ENCODE peak calls at places on chromosomes 7 and 10, in nine cellular contexts. One of them, this sample, is unnamed.
A peak's percentile ranks its signal among the peaks of the same experiment; 100 is the strongest.

GRCh38 chr10:47027108-47027811 is 116.0 kb downstream of the PTPN20 start:
- DNase-seq in fibroblast of mammary gland: no peak
- DNase-seq in RWPE1: no peak
- DNase-seq in GM10248: no peak
- DNase-seq in adrenal gland: no peak
- DNase-seq in thyroid gland: no peak
- DNase-seq in IMR-90: no peak
- DNase-seq in HFFc6: no peak
- DNase-seq in SK-N-SH: no peak
- DNase-seq in this sample: no peak

GRCh38 chr10:91389636-91390512 is 20.3 kb upstream of the HECTD2 start:
- DNase-seq in fibroblast of mammary gland: peak; percentile 72
- DNase-seq in RWPE1: peak; percentile 54
- DNase-seq in GM10248: peak; percentile 33
- DNase-seq in adrenal gland: peak; percentile 24
- DNase-seq in thyroid gland: no peak
- DNase-seq in IMR-90: peak; percentile 71
- DNase-seq in HFFc6: peak; percentile 54
- DNase-seq in SK-N-SH: peak; percentile 31
- DNase-seq in this sample: no peak

GRCh38 chr7:73904219-73905136 is 43.5 kb downstream of the TMEM270 start:
- DNase-seq in fibroblast of mammary gland: peak; percentile 43
- DNase-seq in RWPE1: no peak
- DNase-seq in GM10248: no peak
- DNase-seq in adrenal gland: no peak
- DNase-seq in thyroid gland: no peak
- DNase-seq in IMR-90: no peak
- DNase-seq in HFFc6: no peak
- DNase-seq in SK-N-SH: peak; percentile 23
- DNase-seq in this sample: no peak

GRCh38 chr7:13179011-13179574 is 491.7 kb downstream of the ARL4A start:
- DNase-seq in fibroblast of mammary gland: peak; percentile 12
- DNase-seq in RWPE1: no peak
- DNase-seq in GM10248: no peak
- DNase-seq in adrenal gland: no peak
- DNase-seq in thyroid gland: no peak
- DNase-seq in IMR-90: peak; percentile 6
- DNase-seq in HFFc6: no peak
- DNase-seq in SK-N-SH: peak; percentile 4
- DNase-seq in this sample: no peak

GRCh38 chr7:135845415-135846075 is 96.9 kb upstream of the FAM180A start:
- DNase-seq in fibroblast of mammary gland: no peak
- DNase-seq in RWPE1: no peak
- DNase-seq in GM10248: no peak
- DNase-seq in adrenal gland: no peak
- DNase-seq in thyroid gland: no peak
- DNase-seq in IMR-90: no peak
- DNase-seq in HFFc6: no peak
- DNase-seq in SK-N-SH: no peak
- DNase-seq in this sample: no peak

GRCh38 chr10:69176823-69177222 is 3.2 kb upstream of the SUPV3L1 start:
- DNase-seq in fibroblast of mammary gland: no peak
- DNase-seq in RWPE1: no peak
- DNase-seq in GM10248: no peak
- DNase-seq in adrenal gland: no peak
- DNase-seq in thyroid gland: no peak
- DNase-seq in IMR-90: no peak
- DNase-seq in HFFc6: no peak
- DNase-seq in SK-N-SH: no peak
- DNase-seq in this sample: no peak

GRCh38 chr7:39761435-39761834 is 138.1 kb downstream of the RALA start:
- DNase-seq in fibroblast of mammary gland: no peak
- DNase-seq in RWPE1: peak; percentile 63
- DNase-seq in GM10248: no peak
- DNase-seq in adrenal gland: no peak
- DNase-seq in thyroid gland: no peak
- DNase-seq in IMR-90: no peak
- DNase-seq in HFFc6: no peak
- DNase-seq in SK-N-SH: no peak
- DNase-seq in this sample: no peak

GRCh38 chr10:3950676-3951275 is 165.8 kb upstream of the KLF6 start:
- DNase-seq in fibroblast of mammary gland: no peak
- DNase-seq in RWPE1: no peak
- DNase-seq in GM10248: no peak
- DNase-seq in adrenal gland: no peak
- DNase-seq in thyroid gland: no peak
- DNase-seq in IMR-90: no peak
- DNase-seq in HFFc6: no peak
- DNase-seq in SK-N-SH: no peak
- DNase-seq in this sample: no peak

GRCh38 chr10:32054087-32054486 is 2.1 kb downstream of the KIF5B start:
- DNase-seq in fibroblast of mammary gland: peak; percentile 66
- DNase-seq in RWPE1: no peak
- DNase-seq in GM10248: no peak
- DNase-seq in adrenal gland: no peak
- DNase-seq in thyroid gland: no peak
- DNase-seq in IMR-90: peak; percentile 87
- DNase-seq in HFFc6: peak; percentile 51
- DNase-seq in SK-N-SH: no peak
- DNase-seq in this sample: no peak

GRCh38 chr10:32056136-32057040 is at the start of gene KIF5B:
- DNase-seq in fibroblast of mammary gland: peak; percentile 79
- DNase-seq in RWPE1: peak; percentile 91
- DNase-seq in GM10248: peak; percentile 98
- DNase-seq in adrenal gland: peak; percentile 90
- DNase-seq in thyroid gland: peak; percentile 84
- DNase-seq in IMR-90: peak; percentile 81
- DNase-seq in HFFc6: peak; percentile 76
- DNase-seq in SK-N-SH: peak; percentile 98
- DNase-seq in this sample: peak; percentile 66

GRCh38 chr10:32059472-32059871 is 3.2 kb upstream of the KIF5B start:
- DNase-seq in fibroblast of mammary gland: no peak
- DNase-seq in RWPE1: no peak
- DNase-seq in GM10248: no peak
- DNase-seq in adrenal gland: no peak
- DNase-seq in thyroid gland: no peak
- DNase-seq in IMR-90: no peak
- DNase-seq in HFFc6: no peak
- DNase-seq in SK-N-SH: no peak
- DNase-seq in this sample: no peak

GRCh38 chr10:32057041-32057372 is 782 bp upstream of the KIF5B start:
- DNase-seq in fibroblast of mammary gland: no peak
- DNase-seq in RWPE1: no peak
- DNase-seq in GM10248: no peak
- DNase-seq in adrenal gland: no peak
- DNase-seq in thyroid gland: peak; percentile 14
- DNase-seq in IMR-90: no peak
- DNase-seq in HFFc6: no peak
- DNase-seq in SK-N-SH: peak; percentile 14
- DNase-seq in this sample: no peak

DNA sequence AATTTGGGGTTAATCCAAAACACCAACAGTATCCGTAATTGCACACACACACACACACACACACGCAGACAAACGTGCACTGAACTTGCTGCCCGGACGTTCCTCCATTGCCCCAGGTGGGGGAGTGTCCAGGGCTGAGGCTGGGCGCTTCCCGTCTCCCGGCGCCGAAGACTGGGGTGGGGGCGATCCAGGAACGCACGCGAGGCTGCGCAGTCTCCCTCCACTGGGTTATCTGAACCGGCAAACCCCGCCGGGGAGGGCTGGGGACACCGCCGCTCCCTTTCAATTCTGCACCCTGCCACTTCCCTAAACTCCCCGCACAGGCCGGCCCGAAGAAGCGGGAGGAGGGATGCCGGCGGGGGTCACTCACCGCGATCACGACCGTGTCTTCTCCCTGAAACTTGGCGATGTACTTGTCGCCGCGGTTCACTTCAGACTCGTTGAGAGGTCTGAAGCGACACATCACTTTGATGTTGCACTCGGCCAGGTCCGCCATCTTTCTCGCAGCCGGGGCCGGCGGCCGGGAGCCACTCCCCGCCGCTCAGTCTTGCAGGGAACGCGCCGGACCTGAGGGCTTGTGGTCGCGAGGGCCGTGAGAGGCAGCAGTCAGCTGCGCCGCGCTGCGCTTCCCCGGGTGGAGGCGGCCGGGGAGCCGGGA is 618 bp downstream of the KIF5B start:
- DNase-seq in fibroblast of mammary gland: peak; percentile 49
- DNase-seq in RWPE1: peak; percentile 63
- DNase-seq in GM10248: peak; percentile 71
- DNase-seq in adrenal gland: peak; percentile 81
- DNase-seq in thyroid gland: peak; percentile 74
- DNase-seq in IMR-90: peak; percentile 41
- DNase-seq in HFFc6: peak; percentile 49
- DNase-seq in SK-N-SH: peak; percentile 82
- DNase-seq in this sample: peak; percentile 40
- TF ChIP-seq CTCF in fibroblast of mammary gland: no peak
- TF ChIP-seq CTCF in RWPE1: no peak
- TF ChIP-seq CTCF in GM10248: no peak
- TF ChIP-seq CTCF in adrenal gland: peak; percentile 38
- TF ChIP-seq CTCF in thyroid gland: no peak
- TF ChIP-seq CTCF in IMR-90: no peak
- TF ChIP-seq CTCF in HFFc6: peak; percentile 10
- TF ChIP-seq CTCF in SK-N-SH: peak; percentile 11
- TF ChIP-seq CTCF in this sample: no peak

DNA sequence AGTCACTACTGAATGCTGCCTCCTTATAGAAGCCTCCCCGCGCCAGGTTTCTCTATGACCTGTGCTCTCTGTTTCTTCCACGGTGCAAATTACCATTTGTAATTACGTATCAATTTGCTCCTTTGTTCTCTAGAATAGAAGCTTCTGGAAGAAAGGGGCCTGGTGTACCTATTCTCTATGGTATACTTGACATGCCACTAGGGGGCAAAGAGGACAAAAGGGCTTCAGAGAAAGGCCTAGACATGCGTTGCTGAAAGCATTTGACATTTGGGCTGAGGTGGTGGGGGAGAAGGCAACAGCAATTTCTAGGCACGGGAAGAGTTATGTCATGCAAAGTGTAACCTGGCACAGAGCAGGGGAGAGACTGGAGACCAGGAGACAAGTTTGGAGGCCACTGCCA is 148.7 kb downstream of the WDR11 start:
- DNase-seq in fibroblast of mammary gland: no peak
- DNase-seq in RWPE1: no peak
- DNase-seq in GM10248: no peak
- DNase-seq in adrenal gland: no peak
- DNase-seq in thyroid gland: no peak
- DNase-seq in IMR-90: no peak
- DNase-seq in HFFc6: no peak
- DNase-seq in SK-N-SH: no peak
- DNase-seq in this sample: no peak
- TF ChIP-seq CTCF in fibroblast of mammary gland: no peak
- TF ChIP-seq CTCF in RWPE1: no peak
- TF ChIP-seq CTCF in GM10248: no peak
- TF ChIP-seq CTCF in adrenal gland: no peak
- TF ChIP-seq CTCF in thyroid gland: no peak
- TF ChIP-seq CTCF in IMR-90: no peak
- TF ChIP-seq CTCF in HFFc6: no peak
- TF ChIP-seq CTCF in SK-N-SH: no peak
- TF ChIP-seq CTCF in this sample: no peak

DNA sequence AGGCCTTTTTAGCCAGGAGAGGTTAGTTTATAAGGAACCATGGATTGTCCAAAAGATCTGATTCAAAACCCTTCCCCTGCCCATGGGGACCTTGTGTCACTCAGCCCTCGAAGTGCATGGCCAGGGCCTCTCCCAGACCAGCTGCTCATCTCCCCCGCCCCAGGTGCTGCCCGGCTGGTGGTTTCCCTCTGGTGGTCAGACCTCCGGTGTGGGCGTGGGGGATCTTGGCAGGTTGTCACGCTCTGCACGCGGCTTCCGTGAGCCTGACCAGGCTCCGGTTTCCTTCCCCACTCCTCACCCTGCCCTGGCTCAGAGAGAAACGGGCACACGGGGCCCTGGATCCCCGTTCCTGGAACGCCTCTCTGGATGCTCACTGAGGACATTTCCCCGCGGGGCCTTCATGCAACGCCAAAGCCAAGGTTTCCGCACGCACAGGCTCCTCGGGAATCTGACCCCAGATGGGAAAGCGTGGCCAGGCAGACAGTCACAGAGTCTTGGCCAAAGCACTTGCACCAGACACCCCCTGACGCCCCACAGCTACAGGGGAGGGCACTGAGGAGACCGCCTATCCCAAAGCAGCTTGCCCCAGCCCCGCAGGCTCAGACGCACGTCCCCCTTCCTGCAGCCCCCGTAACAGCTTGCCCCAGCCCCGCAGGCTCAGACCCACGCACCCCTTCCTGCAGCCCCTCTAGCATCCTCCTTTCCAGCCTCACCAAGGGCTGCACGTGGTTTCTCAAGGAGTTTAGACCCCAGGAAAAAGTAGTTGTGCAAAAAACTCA is 7.8 kb upstream of the DIP2C start:
- DNase-seq in fibroblast of mammary gland: no peak
- DNase-seq in RWPE1: no peak
- DNase-seq in GM10248: peak; percentile 66
- DNase-seq in adrenal gland: no peak
- DNase-seq in thyroid gland: no peak
- DNase-seq in IMR-90: no peak
- DNase-seq in HFFc6: no peak
- DNase-seq in SK-N-SH: no peak
- DNase-seq in this sample: no peak
- TF ChIP-seq CTCF in fibroblast of mammary gland: no peak
- TF ChIP-seq CTCF in RWPE1: no peak
- TF ChIP-seq CTCF in GM10248: no peak
- TF ChIP-seq CTCF in adrenal gland: no peak
- TF ChIP-seq CTCF in thyroid gland: no peak
- TF ChIP-seq CTCF in IMR-90: no peak
- TF ChIP-seq CTCF in HFFc6: no peak
- TF ChIP-seq CTCF in SK-N-SH: no peak
- TF ChIP-seq CTCF in this sample: no peak

GRCh38 chr7:114426824-114427223 is 12.2 kb downstream of the FOXP2 start:
- DNase-seq in fibroblast of mammary gland: peak; percentile 40
- DNase-seq in RWPE1: no peak
- DNase-seq in GM10248: no peak
- DNase-seq in adrenal gland: no peak
- DNase-seq in thyroid gland: no peak
- DNase-seq in IMR-90: peak; percentile 36
- DNase-seq in HFFc6: peak; percentile 10
- DNase-seq in SK-N-SH: no peak
- DNase-seq in this sample: no peak
- TF ChIP-seq CTCF in fibroblast of mammary gland: peak; percentile 43
- TF ChIP-seq CTCF in RWPE1: peak; percentile 18
- TF ChIP-seq CTCF in GM10248: no peak
- TF ChIP-seq CTCF in adrenal gland: peak; percentile 21
- TF ChIP-seq CTCF in thyroid gland: no peak
- TF ChIP-seq CTCF in IMR-90: peak; percentile 43
- TF ChIP-seq CTCF in HFFc6: peak; percentile 64
- TF ChIP-seq CTCF in SK-N-SH: peak; percentile 52
- TF ChIP-seq CTCF in this sample: no peak

DNA sequence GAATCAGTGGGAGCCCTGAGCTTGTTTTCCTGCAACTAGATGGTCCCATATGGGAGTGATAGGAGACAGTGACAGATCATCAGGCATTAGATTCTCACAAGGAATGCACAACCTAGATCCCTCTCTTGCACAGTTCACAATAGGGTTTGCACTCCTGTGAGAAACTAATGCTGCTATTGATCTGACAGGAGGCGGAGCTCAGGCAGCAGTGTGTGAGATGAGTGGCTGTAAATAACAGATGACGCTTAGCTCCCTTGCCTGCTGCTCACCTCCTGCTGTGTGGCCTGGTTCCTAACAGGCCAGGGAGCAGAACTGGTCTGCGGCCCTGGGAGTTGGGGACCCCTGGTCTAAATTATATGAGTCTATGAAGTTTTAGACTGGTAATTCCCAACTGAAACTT is 3.9 kb downstream of the MIOS start:
- DNase-seq in fibroblast of mammary gland: no peak
- DNase-seq in RWPE1: no peak
- DNase-seq in GM10248: no peak
- DNase-seq in adrenal gland: no peak
- DNase-seq in thyroid gland: no peak
- DNase-seq in IMR-90: no peak
- DNase-seq in HFFc6: no peak
- DNase-seq in SK-N-SH: no peak
- DNase-seq in this sample: no peak
- TF ChIP-seq CTCF in fibroblast of mammary gland: no peak
- TF ChIP-seq CTCF in RWPE1: no peak
- TF ChIP-seq CTCF in GM10248: no peak
- TF ChIP-seq CTCF in adrenal gland: no peak
- TF ChIP-seq CTCF in thyroid gland: no peak
- TF ChIP-seq CTCF in IMR-90: no peak
- TF ChIP-seq CTCF in HFFc6: no peak
- TF ChIP-seq CTCF in SK-N-SH: no peak
- TF ChIP-seq CTCF in this sample: no peak

This sample was measured in omental fat pad.